ENCODE peak calls at places on chromosomes 3 and 15, in four cellular contexts. V, W, F and N are unnamed samples. For H3K36me3, the result is how much of the 10 kb centered on the place peaks cover.

GRCh38 chr3:71264840-71265239 is 318.7 kb downstream of the FOXP1 start:
- DNase-seq in V (no peak), W (no peak), F (no peak), N (no peak)

GRCh38 chr3:121995190-121996137 is 26.6 kb downstream of the ILDR1 start:
- DNase-seq in V (peak), W (no peak), F (peak), N (peak)

GRCh38 chr3:48077835-48078234 is 61.6 kb upstream of the MAP4 start:
- DNase-seq in V (no peak), W (no peak), F (no peak), N (no peak)

GRCh38 chr3:116135462-116135861 is 309.8 kb downstream of the LSAMP start:
- DNase-seq in V (no peak), W (no peak), F (peak), N (peak)

GRCh38 chr3:120420855-120421570 is 29.8 kb downstream of the FSTL1 start:
- DNase-seq in V (no peak), W (no peak), F (no peak), N (no peak)

GRCh38 chr3:172522871-172523818 is at the start of gene TNFSF10:
- DNase-seq in V (peak), W (no peak), F (no peak), N (peak)

GRCh38 chr3:148147896-148148295 is 549.8 kb upstream of the AGTR1 start:
- DNase-seq in V (no peak), W (no peak), F (no peak), N (no peak)

GRCh38 chr3:133880287-133880686 is 15.4 kb downstream of the RAB6B start:
- DNase-seq in V (no peak), W (peak), F (no peak), N (no peak)

GRCh38 chr15:62219799-62220198 is 54.7 kb upstream of the C2CD4B start:
- DNase-seq in V (no peak), W (no peak), F (no peak), N (no peak)

GRCh38 chr3:164479406-164479805 is 598.9 kb downstream of the SI start:
- DNase-seq in V (no peak), W (no peak), F (no peak), N (no peak)

GRCh38 chr3:52763466-52763865 is 7.3 kb downstream of the NEK4 start:
- DNase-seq in V (no peak), W (no peak), F (no peak), N (no peak)

GRCh38 chr3:77935418-77935817 is 895.5 kb downstream of the ROBO2 start:
- DNase-seq in V (no peak), W (no peak), F (no peak), N (no peak)

GRCh38 chr15:71197620-71198019 is 82.3 kb downstream of the THSD4 start:
- DNase-seq in V (no peak), W (no peak), F (no peak), N (no peak)

GRCh38 chr15:57079446-57079845 is 161.0 kb downstream of the TCF12 start:
- DNase-seq in V (no peak), W (no peak), F (no peak), N (no peak)

GRCh38 chr3:80701349-80701748 is 933.6 kb upstream of the ROBO1 start:
- DNase-seq in V (no peak), W (no peak), F (no peak), N (no peak)

GRCh38 chr3:179713643-179714090 is 60.8 kb downstream of the USP13 start:
- DNase-seq in V (no peak), W (no peak), F (peak), N (no peak)

GRCh38 chr3:55476515-55476914 is 10.6 kb downstream of the WNT5A start:
- DNase-seq in V (no peak), W (no peak), F (no peak), N (no peak)

GRCh38 chr3:43879166-43879565 is 188.4 kb downstream of the ABHD5 start:
- DNase-seq in V (no peak), W (peak), F (no peak), N (no peak)

GRCh38 chr3:190338717-190339116 is 16.5 kb upstream of the CLDN1 start:
- DNase-seq in V (no peak), W (no peak), F (peak), N (no peak)

GRCh38 chr3:120182613-120183524 is 88.6 kb upstream of the GSK3B start:
- DNase-seq in V (no peak), W (no peak), F (peak), N (no peak)

GRCh38 chr3:36244728-36245127 is 135.6 kb upstream of the STAC start:
- DNase-seq in V (no peak), W (no peak), F (no peak), N (peak)

GRCh38 chr3:178155521-178155920 is 380.7 kb upstream of the KCNMB2 start:
- DNase-seq in V (no peak), W (no peak), F (no peak), N (no peak)

GRCh38 chr15:83206971-83207621 is 527 bp downstream of the HDGFL3 start:
- DNase-seq in V (peak), W (peak), F (peak), N (no peak)

GRCh38 chr3:188165596-188165995 is 11.6 kb downstream of the LPP start:
- DNase-seq in V (no peak), W (no peak), F (no peak), N (no peak)

DNA sequence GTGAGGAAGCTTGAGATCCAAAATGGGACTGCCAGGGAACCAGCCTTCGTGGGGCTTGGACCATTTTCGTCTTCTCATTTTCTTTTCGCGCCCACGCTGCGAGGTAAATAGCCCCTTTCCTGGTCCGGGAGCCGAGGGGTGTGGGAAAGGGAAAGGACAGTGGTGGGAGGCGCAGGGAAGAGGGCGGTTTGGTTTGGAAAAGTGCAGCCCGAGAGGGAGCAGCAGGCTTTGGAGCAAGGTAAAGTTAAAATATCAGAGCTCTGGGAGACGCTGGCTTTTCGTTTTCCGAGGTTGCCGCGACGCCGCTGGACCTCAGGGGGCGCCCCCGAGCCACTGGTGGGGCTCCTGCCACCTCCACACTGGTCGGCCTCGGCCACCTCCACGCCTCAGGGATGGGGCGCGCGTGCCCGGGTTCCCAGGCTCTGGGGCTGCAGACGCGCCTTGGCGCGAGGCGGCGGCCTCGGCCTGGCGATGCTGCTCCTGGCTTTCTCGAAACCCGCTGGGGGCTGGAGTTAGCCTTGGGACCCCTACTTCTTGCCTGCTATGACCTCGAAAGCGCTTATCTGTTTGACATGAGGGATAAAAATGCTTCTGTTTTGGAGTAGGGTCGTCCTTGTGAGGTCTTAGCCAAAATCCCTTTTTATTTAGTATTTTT is 3.2 kb downstream of the PTPRG start:
- DNase-seq in V (peak), W (peak), F (peak), N (no peak)
- H3K4me3 ChIP-seq in V (no peak), W (peak), F (no peak), N (peak)

GRCh38 chr15:75420698-75421097 is 30.8 kb downstream of the SIN3A start:
- DNase-seq in V (no peak), W (no peak), F (no peak), N (no peak)
- H3K36me3 ChIP-seq in V (under half), W (under half), F (half or more), N (under half)

DNA sequence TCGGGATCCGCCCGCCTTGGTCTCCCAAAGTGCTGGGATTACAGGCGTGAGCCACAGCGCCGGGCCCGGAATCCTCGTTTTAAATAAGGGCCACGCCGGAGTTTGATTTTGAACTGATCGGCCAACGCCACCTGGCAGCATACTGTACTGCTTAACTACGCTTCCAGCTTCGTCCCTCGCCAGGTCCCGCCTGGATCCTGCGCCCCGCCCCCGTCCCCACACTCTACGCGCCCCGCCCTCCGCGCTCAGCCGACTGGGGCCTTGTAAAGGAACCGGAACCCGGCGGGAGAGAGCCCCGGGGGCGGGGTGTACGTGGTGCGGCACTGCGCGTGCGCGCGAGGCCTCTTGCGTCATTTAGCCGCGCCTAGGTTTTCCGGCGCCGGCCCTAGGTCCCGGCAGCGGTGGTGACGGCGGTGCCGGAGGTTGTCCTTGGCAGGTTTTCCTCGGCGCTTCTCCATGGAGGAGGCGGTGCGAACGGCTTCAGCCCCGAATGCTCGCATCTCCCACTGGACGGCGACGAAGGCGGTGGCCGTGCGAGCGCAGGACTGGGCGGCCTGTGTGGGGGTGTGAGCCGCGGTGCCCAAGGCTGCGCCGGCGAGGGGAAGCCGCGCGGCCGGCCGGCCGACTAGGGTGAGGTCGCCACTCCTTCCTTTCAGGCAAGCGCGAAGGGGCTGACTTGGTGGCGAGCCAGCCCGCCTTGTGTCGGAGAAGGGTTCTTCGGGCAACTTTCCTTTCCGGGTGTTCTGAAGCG is at the start of gene NIPA2:
- DNase-seq in V (peak), W (peak), F (peak), N (peak)
- H3K4me3 ChIP-seq in V (peak), W (peak), F (peak), N (peak)

GRCh38 chr3:165638066-165638465 is 199.2 kb downstream of the BCHE start:
- DNase-seq in V (no peak), W (no peak), F (no peak), N (no peak)
- H3K36me3 ChIP-seq in V (under half), W (under half), F (under half), N (under half)

GRCh38 chr3:12724794-12725193 is 34.3 kb downstream of the TMEM40 start:
- DNase-seq in V (no peak), W (no peak), F (no peak), N (no peak)

GRCh38 chr3:12722205-12722604 is 36.9 kb downstream of the TMEM40 start:
- DNase-seq in V (no peak), W (no peak), F (no peak), N (no peak)

GRCh38 chr3:12716605-12717121 is 42.4 kb downstream of the TMEM40 start:
- DNase-seq in V (no peak), W (no peak), F (no peak), N (no peak)

GRCh38 chr3:12719984-12720656 is 38.9 kb downstream of the TMEM40 start:
- DNase-seq in V (peak), W (peak), F (peak), N (peak)

GRCh38 chr3:12719541-12719940 is 39.5 kb downstream of the TMEM40 start:
- DNase-seq in V (no peak), W (no peak), F (no peak), N (no peak)
- H3K4me3 ChIP-seq in V (no peak), W (peak), F (peak), N (no peak)

DNA sequence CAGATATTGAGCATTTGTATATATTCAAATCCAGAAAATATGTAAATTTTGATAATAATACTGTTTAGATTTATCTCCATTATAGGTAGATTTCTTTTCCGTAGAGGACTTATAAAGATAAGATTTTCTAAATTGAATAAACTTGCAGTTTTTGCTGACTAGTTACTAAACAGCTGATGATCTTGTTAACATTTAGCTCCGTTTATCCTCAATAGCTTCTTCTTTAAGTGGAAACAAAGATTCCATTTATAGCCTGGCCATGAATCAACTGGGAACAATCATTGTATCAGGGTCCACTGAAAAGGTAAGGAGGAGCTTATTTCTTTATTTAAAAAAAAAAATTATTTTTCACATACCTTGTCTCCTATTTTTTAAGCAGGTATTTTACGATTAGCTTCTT is 16.7 kb downstream of the WDR48 start:
- DNase-seq in V (no peak), W (no peak), F (no peak), N (no peak)
- H3K36me3 ChIP-seq in V (under half), W (under half), F (under half), N (under half)

DNA sequence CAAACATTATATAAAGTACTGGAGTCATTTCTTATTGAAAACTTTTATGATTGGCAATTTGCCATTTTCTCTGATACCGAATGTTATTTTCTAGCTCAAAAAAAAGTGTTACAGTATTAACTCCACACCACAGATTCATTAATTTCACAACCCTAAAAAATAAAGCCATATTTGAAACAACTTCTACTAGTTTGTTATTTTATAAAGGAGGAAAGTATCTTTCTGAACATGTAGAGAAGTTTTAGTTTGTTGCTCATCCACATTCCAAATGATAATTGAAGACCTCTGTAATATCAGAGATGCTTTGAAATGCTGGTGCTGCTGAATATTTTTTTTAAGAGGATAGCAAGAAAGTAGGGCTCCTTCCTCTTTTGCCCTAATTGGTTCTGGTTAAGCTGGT is 2.0 kb downstream of the VGLL3 start:
- DNase-seq in V (no peak), W (no peak), F (no peak), N (no peak)
- H3K4me3 ChIP-seq in V (no peak), W (peak), F (peak), N (no peak)

GRCh38 chr3:42265059-42265991 is 660 bp downstream of the CCK start:
- DNase-seq in V (no peak), W (no peak), F (no peak), N (no peak)

GRCh38 chr3:42262525-42262924 is 3.5 kb downstream of the CCK start:
- DNase-seq in V (no peak), W (no peak), F (peak), N (no peak)

GRCh38 chr3:42266085-42266484 is at the start of gene CCK:
- DNase-seq in V (no peak), W (no peak), F (no peak), N (no peak)

GRCh38 chr3:42263354-42264346 is 2.3 kb downstream of the CCK start:
- DNase-seq in V (no peak), W (no peak), F (no peak), N (no peak)

DNA sequence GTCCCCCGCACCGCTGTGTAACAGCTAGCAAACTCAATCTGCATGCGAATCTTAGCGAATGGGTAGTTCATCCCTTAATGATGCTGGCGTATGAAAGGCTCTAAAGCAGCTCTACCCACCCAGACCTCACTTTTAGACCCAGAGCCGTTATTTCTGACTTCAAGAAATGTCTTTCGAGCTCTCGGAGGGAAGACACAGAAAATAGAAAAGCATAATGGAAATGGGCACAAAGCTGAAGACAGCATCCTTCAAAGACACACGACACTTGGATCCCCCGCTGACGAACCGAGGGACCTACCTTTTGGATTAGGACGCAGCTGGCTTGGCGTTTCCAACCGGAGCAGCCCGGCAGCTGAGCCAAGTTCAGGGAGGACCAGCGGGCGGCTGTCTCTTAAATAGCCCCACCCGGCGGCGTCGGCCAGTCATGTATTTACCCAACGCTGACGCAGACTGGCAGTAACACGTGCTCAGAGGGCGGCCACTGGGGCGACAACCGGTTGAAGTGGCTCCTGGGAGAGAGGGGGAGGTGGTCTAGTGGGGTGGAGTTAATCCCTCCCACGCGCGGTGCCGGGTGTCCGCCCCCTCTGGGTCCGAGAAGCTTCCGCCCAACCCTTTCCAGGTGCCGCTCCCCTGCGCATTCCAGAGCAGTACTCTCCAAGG is 1.5 kb downstream of the CCK start:
- DNase-seq in V (peak), W (no peak), F (peak), N (no peak)
- H3K36me3 ChIP-seq in V (under half), W (under half), F (under half), N (under half)

GRCh38 chr3:46971742-46972141 is 4.8 kb downstream of the CCDC12 start:
- DNase-seq in V (no peak), W (no peak), F (no peak), N (no peak)

GRCh38 chr3:46972396-46972795 is 4.1 kb downstream of the CCDC12 start:
- DNase-seq in V (no peak), W (no peak), F (no peak), N (no peak)

GRCh38 chr3:46970391-46971091 is 6.0 kb downstream of the CCDC12 start:
- DNase-seq in V (peak), W (no peak), F (peak), N (peak)

GRCh38 chr3:46968783-46969428 is 7.6 kb downstream of the CCDC12 start:
- DNase-seq in V (no peak), W (no peak), F (no peak), N (no peak)

DNA sequence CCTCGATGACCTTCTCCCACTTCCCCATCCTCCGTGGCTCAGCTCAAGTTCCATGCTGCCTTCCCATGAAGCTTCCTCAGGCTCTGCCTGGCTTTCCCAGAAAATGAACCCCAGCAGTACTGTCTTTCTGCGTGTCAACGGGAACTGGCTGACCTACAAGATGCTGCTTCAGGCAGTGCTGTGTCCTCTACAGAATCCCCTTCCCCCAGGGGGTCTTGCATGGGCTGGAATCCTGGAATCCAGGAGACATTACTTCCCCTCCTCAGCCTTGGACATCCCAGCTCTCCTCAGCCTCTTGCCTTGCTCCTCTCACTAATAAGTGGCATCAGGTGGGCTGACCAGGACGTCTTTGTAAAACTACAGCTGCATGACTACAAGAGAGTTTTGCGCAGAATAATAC is 5.4 kb downstream of the CCDC12 start:
- DNase-seq in V (no peak), W (no peak), F (no peak), N (no peak)
- H3K4me3 ChIP-seq in V (no peak), W (no peak), F (no peak), N (no peak)

DNA sequence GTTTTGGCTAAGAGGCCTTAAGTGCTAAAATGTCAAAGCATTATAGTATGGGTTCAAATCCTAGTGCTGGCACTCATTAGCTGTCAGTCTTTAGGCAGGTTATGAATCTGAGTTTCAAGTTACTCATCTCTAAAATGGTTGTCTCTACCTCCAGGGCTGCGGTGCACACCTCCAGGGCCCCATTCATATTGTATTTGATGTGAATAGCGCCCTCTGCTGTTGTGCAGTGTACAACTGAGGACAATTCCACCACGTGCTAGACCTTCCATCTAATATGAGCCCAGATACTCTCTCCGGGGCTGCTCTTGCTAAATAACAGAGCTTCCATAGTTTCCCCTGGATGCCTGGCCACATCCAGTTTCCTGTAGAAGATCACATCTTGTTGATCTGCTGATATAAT is 54.3 kb downstream of the OXNAD1 start:
- DNase-seq in V (no peak), W (no peak), F (no peak), N (no peak)
- H3K36me3 ChIP-seq in V (under half), W (under half), F (under half), N (under half)